ENCODE peak calls at places on chromosomes 12 and 14, in seven cellular contexts. G, I, S, X, C, A and N are unnamed samples. For H3K9me3, the result is how much of the 10 kb centered on the place peaks cover.

GRCh38 chr12:122730215-122731014 is at the start of gene HCAR1:
- DNase-seq in I (no peak), C (no peak), G (no peak), A (peak), X (peak), S (no peak), N (peak)

GRCh38 chr12:107459649-107460048 is 225.9 kb upstream of the PWP1 start:
- DNase-seq in I (no peak), X (no peak), C (no peak), S (no peak), A (no peak), G (no peak), N (no peak)

GRCh38 chr14:75232597-75232996 is 46.0 kb upstream of the FOS start:
- DNase-seq in G (no peak), S (no peak), X (no peak), C (no peak), I (no peak), A (no peak), N (no peak)

GRCh38 chr12:25155031-25155576 is 39.9 kb downstream of the DNAI7 start:
- DNase-seq in X (no peak), S (no peak), A (no peak), C (no peak), G (no peak), I (no peak), N (no peak)

GRCh38 chr14:30272848-30273563 is 286.0 kb upstream of the G2E3 start:
- DNase-seq in C (no peak), A (no peak), G (no peak), S (no peak), I (no peak), X (no peak), N (no peak)

GRCh38 chr12:131817241-131817640 is 11.0 kb upstream of the MMP17 start:
- DNase-seq in S (no peak), G (no peak), A (no peak), I (no peak), X (no peak), C (no peak), N (no peak)

GRCh38 chr12:24444634-24445033 is 495.2 kb upstream of the SOX5 start:
- DNase-seq in A (no peak), I (no peak), S (no peak), G (no peak), C (no peak), X (no peak), N (no peak)

GRCh38 chr12:65881348-65881961 is 57.2 kb downstream of the HMGA2 start:
- DNase-seq in X (peak), C (no peak), I (no peak), S (peak), G (peak), A (peak), N (peak)

GRCh38 chr12:78887008-78887407 is 22.4 kb downstream of the SYT1 start:
- DNase-seq in S (no peak), X (no peak), C (no peak), G (no peak), A (no peak), I (no peak), N (no peak)

GRCh38 chr12:68067762-68068376 is 78.6 kb downstream of the IFNG-AS1 start:
- DNase-seq in S (no peak), I (no peak), C (no peak), X (no peak), A (no peak), G (no peak), N (no peak)

GRCh38 chr14:57295261-57295660 is 26.5 kb downstream of the AP5M1 start:
- DNase-seq in I (no peak), S (no peak), X (no peak), C (no peak), G (no peak), A (no peak), N (no peak)

GRCh38 chr12:49536526-49537195 is 2.2 kb upstream of the KCNH3 start:
- DNase-seq in A (no peak), C (no peak), G (no peak), X (no peak), S (no peak), I (no peak), N (no peak)

GRCh38 chr14:77051101-77051500 is 22.6 kb upstream of the IRF2BPL start:
- DNase-seq in G (peak), C (no peak), I (peak), S (peak), A (no peak), X (peak), N (peak)

GRCh38 chr12:4824415-4824814 is 85.3 kb upstream of the KCNA1 start:
- DNase-seq in X (no peak), G (no peak), C (no peak), A (no peak), I (no peak), S (no peak), N (no peak)

GRCh38 chr12:123263196-123263817 is 8.3 kb downstream of the CDK2AP1 start:
- DNase-seq in X (peak), G (no peak), C (no peak), S (no peak), A (no peak), I (no peak), N (no peak)

GRCh38 chr14:96255501-96256366 is at the start of gene BDKRB1:
- DNase-seq in S (no peak), C (no peak), G (no peak), X (no peak), I (no peak), A (no peak), N (no peak)

GRCh38 chr12:65464930-65465329 is 186.4 kb downstream of the MSRB3 start:
- DNase-seq in C (no peak), S (no peak), A (no peak), X (no peak), G (no peak), I (no peak), N (no peak)

GRCh38 chr12:48542300-48542928 is 17.0 kb downstream of the OR8S1 start:
- DNase-seq in X (no peak), C (peak), A (no peak), I (peak), G (no peak), S (no peak), N (no peak)

GRCh38 chr12:117347588-117347987 is 13.8 kb downstream of the NOS1 start:
- DNase-seq in S (no peak), A (no peak), I (no peak), C (no peak), G (no peak), X (no peak), N (no peak)

GRCh38 chr14:100712490-100712889 is 14.2 kb upstream of the DLK1 start:
- DNase-seq in A (no peak), C (no peak), G (no peak), S (no peak), X (peak), I (no peak), N (no peak)

GRCh38 chr14:69079188-69079742 is 73.7 kb downstream of the DCAF5 start:
- DNase-seq in X (no peak), A (no peak), G (no peak), S (no peak), I (no peak), C (no peak), N (peak)

GRCh38 chr12:110005319-110005973 is 6.2 kb downstream of the ANKRD13A start:
- DNase-seq in A (no peak), X (no peak), S (no peak), G (no peak), C (no peak), I (no peak), N (no peak)

GRCh38 chr12:65765436-65765813 is 58.9 kb upstream of the HMGA2 start:
- DNase-seq in C (no peak), S (no peak), X (no peak), G (no peak), I (no peak), A (no peak), N (no peak)

GRCh38 chr14:54490448-54490805 is 1.6 kb upstream of the GMFB start:
- DNase-seq in I (no peak), S (no peak), A (no peak), C (no peak), G (no peak), X (no peak), N (no peak)

GRCh38 chr14:97707603-97708002 is 910.4 kb downstream of the VRK1 start:
- DNase-seq in C (no peak), X (no peak), A (no peak), I (no peak), G (no peak), S (no peak), N (no peak)

GRCh38 chr12:47752552-47752951 is 6.1 kb downstream of the RAPGEF3 start:
- DNase-seq in A (no peak), X (no peak), S (no peak), C (no peak), I (no peak), G (no peak), N (no peak)

GRCh38 chr14:55578511-55578910 is 1.5 kb upstream of the KTN1 start:
- DNase-seq in C (no peak), G (no peak), A (no peak), I (no peak), X (no peak), S (no peak), N (no peak)

GRCh38 chr12:78118036-78118435 is 287.3 kb downstream of the NAV3 start:
- DNase-seq in C (no peak), A (no peak), X (no peak), G (no peak), S (no peak), I (no peak), N (no peak)

GRCh38 chr12:119505001-119505400 is 88.6 kb upstream of the TMEM233 start:
- DNase-seq in C (no peak), S (no peak), I (no peak), X (no peak), A (no peak), G (no peak), N (no peak)

GRCh38 chr14:53946071-53946403 is 10.6 kb downstream of the BMP4 start:
- DNase-seq in I (no peak), X (no peak), G (no peak), C (peak), S (no peak), A (no peak), N (no peak)

GRCh38 chr14:91140672-91141071 is 26.8 kb downstream of the DGLUCY start:
- DNase-seq in X (no peak), I (no peak), C (no peak), A (no peak), S (no peak), G (no peak), N (no peak)

GRCh38 chr14:72616811-72617210 is 277.1 kb downstream of the DPF3 start:
- DNase-seq in S (no peak), A (no peak), X (no peak), G (no peak), C (no peak), I (peak), N (no peak)

GRCh38 chr12:106118-106561 is 39.6 kb downstream of the IQSEC3 start:
- DNase-seq in I (no peak), X (no peak), S (no peak), A (no peak), G (peak), C (no peak), N (no peak)
- TF ChIP-seq CTCF in I (no peak), X (no peak), S (no peak), A (no peak), G (no peak), C (peak), N (no peak)

GRCh38 chr14:105793836-105794235 is 267.5 kb downstream of the TMEM121 start:
- DNase-seq in X (no peak), A (no peak), G (no peak), I (no peak), C (no peak), S (no peak), N (no peak)
- H3K9me3 ChIP-seq in X (under half), A (under half), G (under half), I (under half), C (half or more), S (under half), N (under half)

GRCh38 chr14:34982421-34983147 is at the start of gene SRP54:
- DNase-seq in A (peak), S (peak), I (peak), C (peak), G (peak), X (peak), N (peak)
- TF ChIP-seq POLR2A in A (peak), S (peak), I (peak), C (peak), G (no peak), X (peak), N (peak)

GRCh38 chr14:88535813-88536212 is 19.0 kb downstream of the PTPN21 start:
- DNase-seq in A (no peak), G (no peak), I (no peak), S (no peak), C (no peak), X (no peak), N (no peak)

GRCh38 chr14:88533203-88533602 is 21.6 kb downstream of the PTPN21 start:
- DNase-seq in S (no peak), A (no peak), X (no peak), C (no peak), G (no peak), I (no peak), N (no peak)

DNA sequence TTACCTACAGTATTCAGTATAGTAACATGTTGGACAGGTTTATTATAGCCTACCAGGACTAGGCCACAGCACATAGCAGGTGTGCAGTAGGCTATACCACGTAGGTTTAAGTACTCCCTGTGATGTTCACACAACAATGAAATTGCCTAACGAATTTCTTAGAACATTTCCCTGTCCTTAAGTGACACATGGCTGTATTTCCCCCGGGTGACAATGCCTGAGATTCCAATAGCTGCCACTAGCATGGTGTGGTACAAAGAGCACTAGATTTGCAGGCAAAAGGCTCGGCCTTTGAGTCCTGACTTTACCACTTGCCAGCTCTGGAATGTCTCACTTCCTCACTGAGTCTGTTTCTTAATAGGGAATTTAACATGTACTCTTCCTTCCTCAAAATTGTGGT is 19.7 kb downstream of the PTPN21 start:
- DNase-seq in I (no peak), A (no peak), G (no peak), S (no peak), C (no peak), X (no peak), N (no peak)
- TF ChIP-seq CTCF in I (no peak), A (no peak), G (no peak), S (no peak), C (no peak), X (no peak), N (peak)